ENCODE peak calls at places on chromosomes 3 and 15, in nine cellular contexts. One of them, this sample, is unnamed.

GRCh38 chr3:124272611-124273151 is 280.8 kb upstream of the ROPN1 start:
- DNase-seq in testis: no peak
- DNase-seq in vagina: no peak
- DNase-seq in endodermal cell: no peak
- DNase-seq in stomach: no peak
- DNase-seq in activated CD8-positive, alpha-beta T cell treated with anti-CD3 and anti-CD28 coated beads for 36 hours: no peak
- DNase-seq in tibial nerve: no peak
- DNase-seq in dorsolateral prefrontal cortex: no peak
- DNase-seq in cardiac fibroblast: peak; percentile 54
- DNase-seq in this sample: peak; percentile 90

GRCh38 chr3:17742837-17743659 is 617 bp upstream of the TBC1D5 start:
- DNase-seq in testis: no peak
- DNase-seq in vagina: peak; percentile 98
- DNase-seq in endodermal cell: no peak
- DNase-seq in stomach: peak; percentile 97
- DNase-seq in activated CD8-positive, alpha-beta T cell treated with anti-CD3 and anti-CD28 coated beads for 36 hours: no peak
- DNase-seq in tibial nerve: peak; percentile 88
- DNase-seq in dorsolateral prefrontal cortex: no peak
- DNase-seq in cardiac fibroblast: no peak
- DNase-seq in this sample: no peak

GRCh38 chr3:141894524-141895176 is 18.2 kb downstream of the ATP1B3 start:
- DNase-seq in testis: no peak
- DNase-seq in vagina: no peak
- DNase-seq in endodermal cell: no peak
- DNase-seq in stomach: no peak
- DNase-seq in activated CD8-positive, alpha-beta T cell treated with anti-CD3 and anti-CD28 coated beads for 36 hours: no peak
- DNase-seq in tibial nerve: no peak
- DNase-seq in dorsolateral prefrontal cortex: no peak
- DNase-seq in cardiac fibroblast: peak; percentile 85
- DNase-seq in this sample: no peak

GRCh38 chr15:69209661-69210060 is 49.2 kb downstream of the GLCE start:
- DNase-seq in testis: no peak
- DNase-seq in vagina: no peak
- DNase-seq in endodermal cell: no peak
- DNase-seq in stomach: no peak
- DNase-seq in activated CD8-positive, alpha-beta T cell treated with anti-CD3 and anti-CD28 coated beads for 36 hours: peak; percentile 4
- DNase-seq in tibial nerve: no peak
- DNase-seq in dorsolateral prefrontal cortex: no peak
- DNase-seq in cardiac fibroblast: no peak
- DNase-seq in this sample: no peak

GRCh38 chr3:151827816-151828215 is 13.9 kb downstream of the AADAC start:
- DNase-seq in testis: no peak
- DNase-seq in vagina: no peak
- DNase-seq in endodermal cell: no peak
- DNase-seq in stomach: no peak
- DNase-seq in activated CD8-positive, alpha-beta T cell treated with anti-CD3 and anti-CD28 coated beads for 36 hours: no peak
- DNase-seq in tibial nerve: no peak
- DNase-seq in dorsolateral prefrontal cortex: no peak
- DNase-seq in cardiac fibroblast: no peak
- DNase-seq in this sample: no peak

GRCh38 chr15:101120961-101121360 is 130.9 kb downstream of the CHSY1 start:
- DNase-seq in testis: no peak
- DNase-seq in vagina: no peak
- DNase-seq in endodermal cell: peak; percentile 55
- DNase-seq in stomach: no peak
- DNase-seq in activated CD8-positive, alpha-beta T cell treated with anti-CD3 and anti-CD28 coated beads for 36 hours: no peak
- DNase-seq in tibial nerve: no peak
- DNase-seq in dorsolateral prefrontal cortex: no peak
- DNase-seq in cardiac fibroblast: no peak
- DNase-seq in this sample: no peak

GRCh38 chr3:78589778-78590177 is 1178.0 kb downstream of the ROBO1 start:
- DNase-seq in testis: no peak
- DNase-seq in vagina: no peak
- DNase-seq in endodermal cell: no peak
- DNase-seq in stomach: no peak
- DNase-seq in activated CD8-positive, alpha-beta T cell treated with anti-CD3 and anti-CD28 coated beads for 36 hours: no peak
- DNase-seq in tibial nerve: no peak
- DNase-seq in dorsolateral prefrontal cortex: no peak
- DNase-seq in cardiac fibroblast: no peak
- DNase-seq in this sample: no peak

GRCh38 chr3:43869491-43869890 is 178.8 kb downstream of the ABHD5 start:
- DNase-seq in testis: no peak
- DNase-seq in vagina: peak; percentile 67
- DNase-seq in endodermal cell: peak; percentile 37
- DNase-seq in stomach: no peak
- DNase-seq in activated CD8-positive, alpha-beta T cell treated with anti-CD3 and anti-CD28 coated beads for 36 hours: no peak
- DNase-seq in tibial nerve: no peak
- DNase-seq in dorsolateral prefrontal cortex: no peak
- DNase-seq in cardiac fibroblast: no peak
- DNase-seq in this sample: no peak

GRCh38 chr3:66425566-66425965 is 75.3 kb downstream of the LRIG1 start:
- DNase-seq in testis: no peak
- DNase-seq in vagina: no peak
- DNase-seq in endodermal cell: no peak
- DNase-seq in stomach: no peak
- DNase-seq in activated CD8-positive, alpha-beta T cell treated with anti-CD3 and anti-CD28 coated beads for 36 hours: no peak
- DNase-seq in tibial nerve: no peak
- DNase-seq in dorsolateral prefrontal cortex: no peak
- DNase-seq in cardiac fibroblast: no peak
- DNase-seq in this sample: no peak

GRCh38 chr15:23422099-23422945 is 24.7 kb downstream of the GOLGA6L2 start:
- DNase-seq in testis: no peak
- DNase-seq in vagina: no peak
- DNase-seq in endodermal cell: no peak
- DNase-seq in stomach: no peak
- DNase-seq in activated CD8-positive, alpha-beta T cell treated with anti-CD3 and anti-CD28 coated beads for 36 hours: no peak
- DNase-seq in tibial nerve: no peak
- DNase-seq in dorsolateral prefrontal cortex: no peak
- DNase-seq in cardiac fibroblast: peak; percentile 1
- DNase-seq in this sample: peak; percentile 81

GRCh38 chr3:48759071-48759470 is 42.0 kb upstream of the IP6K2 start:
- DNase-seq in testis: no peak
- DNase-seq in vagina: no peak
- DNase-seq in endodermal cell: no peak
- DNase-seq in stomach: no peak
- DNase-seq in activated CD8-positive, alpha-beta T cell treated with anti-CD3 and anti-CD28 coated beads for 36 hours: no peak
- DNase-seq in tibial nerve: no peak
- DNase-seq in dorsolateral prefrontal cortex: no peak
- DNase-seq in cardiac fibroblast: no peak
- DNase-seq in this sample: no peak

GRCh38 chr3:182735672-182736071 is 57.6 kb upstream of the ATP11B start:
- DNase-seq in testis: no peak
- DNase-seq in vagina: no peak
- DNase-seq in endodermal cell: no peak
- DNase-seq in stomach: no peak
- DNase-seq in activated CD8-positive, alpha-beta T cell treated with anti-CD3 and anti-CD28 coated beads for 36 hours: no peak
- DNase-seq in tibial nerve: no peak
- DNase-seq in dorsolateral prefrontal cortex: no peak
- DNase-seq in cardiac fibroblast: peak; percentile 72
- DNase-seq in this sample: no peak

GRCh38 chr3:177676947-177677587 is 479.8 kb upstream of the TBL1XR1 start:
- DNase-seq in testis: no peak
- DNase-seq in vagina: no peak
- DNase-seq in endodermal cell: no peak
- DNase-seq in stomach: no peak
- DNase-seq in activated CD8-positive, alpha-beta T cell treated with anti-CD3 and anti-CD28 coated beads for 36 hours: no peak
- DNase-seq in tibial nerve: no peak
- DNase-seq in dorsolateral prefrontal cortex: no peak
- DNase-seq in cardiac fibroblast: no peak
- DNase-seq in this sample: no peak

GRCh38 chr15:68985361-68985891 is 29.1 kb upstream of the NOX5 start:
- DNase-seq in testis: no peak
- DNase-seq in vagina: no peak
- DNase-seq in endodermal cell: no peak
- DNase-seq in stomach: no peak
- DNase-seq in activated CD8-positive, alpha-beta T cell treated with anti-CD3 and anti-CD28 coated beads for 36 hours: no peak
- DNase-seq in tibial nerve: no peak
- DNase-seq in dorsolateral prefrontal cortex: no peak
- DNase-seq in cardiac fibroblast: no peak
- DNase-seq in this sample: no peak

GRCh38 chr15:41558400-41559238 is at the start of gene TYRO3:
- DNase-seq in testis: peak; percentile 75
- DNase-seq in vagina: no peak
- DNase-seq in endodermal cell: peak; percentile 85
- DNase-seq in stomach: peak; percentile 65
- DNase-seq in activated CD8-positive, alpha-beta T cell treated with anti-CD3 and anti-CD28 coated beads for 36 hours: peak; percentile 79
- DNase-seq in tibial nerve: peak; percentile 43
- DNase-seq in dorsolateral prefrontal cortex: peak; percentile 85
- DNase-seq in cardiac fibroblast: peak; percentile 61
- DNase-seq in this sample: peak; percentile 82

GRCh38 chr3:23748398-23749110 is 57.2 kb upstream of the UBE2E1 start:
- DNase-seq in testis: no peak
- DNase-seq in vagina: no peak
- DNase-seq in endodermal cell: no peak
- DNase-seq in stomach: no peak
- DNase-seq in activated CD8-positive, alpha-beta T cell treated with anti-CD3 and anti-CD28 coated beads for 36 hours: no peak
- DNase-seq in tibial nerve: peak; percentile 58
- DNase-seq in dorsolateral prefrontal cortex: no peak
- DNase-seq in cardiac fibroblast: peak; percentile 76
- DNase-seq in this sample: no peak

GRCh38 chr3:152910211-152910610 is 75.3 kb downstream of the P2RY1 start:
- DNase-seq in testis: peak; percentile 18
- DNase-seq in vagina: no peak
- DNase-seq in endodermal cell: no peak
- DNase-seq in stomach: no peak
- DNase-seq in activated CD8-positive, alpha-beta T cell treated with anti-CD3 and anti-CD28 coated beads for 36 hours: no peak
- DNase-seq in tibial nerve: no peak
- DNase-seq in dorsolateral prefrontal cortex: no peak
- DNase-seq in cardiac fibroblast: peak; percentile 11
- DNase-seq in this sample: no peak

GRCh38 chr3:148757238-148757930 is 59.7 kb downstream of the AGTR1 start:
- DNase-seq in testis: no peak
- DNase-seq in vagina: no peak
- DNase-seq in endodermal cell: no peak
- DNase-seq in stomach: no peak
- DNase-seq in activated CD8-positive, alpha-beta T cell treated with anti-CD3 and anti-CD28 coated beads for 36 hours: no peak
- DNase-seq in tibial nerve: no peak
- DNase-seq in dorsolateral prefrontal cortex: no peak
- DNase-seq in cardiac fibroblast: peak; percentile 44
- DNase-seq in this sample: no peak

GRCh38 chr3:63207066-63207590 is 71.0 kb upstream of the SYNPR start:
- DNase-seq in testis: no peak
- DNase-seq in vagina: no peak
- DNase-seq in endodermal cell: no peak
- DNase-seq in stomach: no peak
- DNase-seq in activated CD8-positive, alpha-beta T cell treated with anti-CD3 and anti-CD28 coated beads for 36 hours: no peak
- DNase-seq in tibial nerve: no peak
- DNase-seq in dorsolateral prefrontal cortex: no peak
- DNase-seq in cardiac fibroblast: no peak
- DNase-seq in this sample: no peak

GRCh38 chr3:32973982-32974381 is 22.5 kb downstream of the CCR4 start:
- DNase-seq in testis: no peak
- DNase-seq in vagina: no peak
- DNase-seq in endodermal cell: no peak
- DNase-seq in stomach: no peak
- DNase-seq in activated CD8-positive, alpha-beta T cell treated with anti-CD3 and anti-CD28 coated beads for 36 hours: peak; percentile 38
- DNase-seq in tibial nerve: no peak
- DNase-seq in dorsolateral prefrontal cortex: no peak
- DNase-seq in cardiac fibroblast: no peak
- DNase-seq in this sample: no peak

GRCh38 chr3:164452707-164453106 is 625.6 kb downstream of the SI start:
- DNase-seq in testis: no peak
- DNase-seq in vagina: no peak
- DNase-seq in endodermal cell: no peak
- DNase-seq in stomach: no peak
- DNase-seq in activated CD8-positive, alpha-beta T cell treated with anti-CD3 and anti-CD28 coated beads for 36 hours: no peak
- DNase-seq in tibial nerve: no peak
- DNase-seq in dorsolateral prefrontal cortex: no peak
- DNase-seq in cardiac fibroblast: no peak
- DNase-seq in this sample: no peak

GRCh38 chr15:63752075-63752684 is 81.6 kb downstream of the HERC1 start:
- DNase-seq in testis: peak; percentile 53
- DNase-seq in vagina: no peak
- DNase-seq in endodermal cell: peak; percentile 56
- DNase-seq in stomach: peak; percentile 28
- DNase-seq in activated CD8-positive, alpha-beta T cell treated with anti-CD3 and anti-CD28 coated beads for 36 hours: peak; percentile 60
- DNase-seq in tibial nerve: peak; percentile 87
- DNase-seq in dorsolateral prefrontal cortex: no peak
- DNase-seq in cardiac fibroblast: peak; percentile 73
- DNase-seq in this sample: no peak

DNA sequence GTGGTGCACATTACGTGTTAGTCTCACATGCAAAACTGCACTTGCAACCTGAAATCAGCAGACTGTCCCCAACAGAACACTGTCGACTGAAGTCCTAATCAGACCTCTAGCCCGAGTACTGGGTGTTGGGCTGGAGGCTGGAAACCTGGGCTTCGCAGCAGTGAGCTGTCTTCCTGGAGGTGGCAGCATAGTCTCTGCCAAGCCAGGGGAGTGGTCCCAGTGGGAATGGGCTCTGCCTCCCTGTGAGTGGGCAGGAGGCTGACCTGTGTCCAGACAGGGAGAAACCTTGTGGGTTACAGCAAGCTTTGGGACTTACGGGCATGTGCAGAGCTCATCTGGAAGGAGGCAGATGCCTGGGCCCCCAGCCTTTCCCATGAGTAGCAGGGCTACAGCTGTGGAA is 38.2 kb upstream of the MYZAP start:
- DNase-seq in testis: no peak
- DNase-seq in vagina: no peak
- DNase-seq in endodermal cell: peak; percentile 76
- DNase-seq in stomach: no peak
- DNase-seq in activated CD8-positive, alpha-beta T cell treated with anti-CD3 and anti-CD28 coated beads for 36 hours: no peak
- DNase-seq in tibial nerve: no peak
- DNase-seq in dorsolateral prefrontal cortex: no peak
- DNase-seq in cardiac fibroblast: no peak
- DNase-seq in this sample: no peak
- TF ChIP-seq CTCF in testis: no peak
- TF ChIP-seq CTCF in vagina: no peak
- TF ChIP-seq CTCF in endodermal cell: peak; percentile 50
- TF ChIP-seq CTCF in stomach: no peak
- TF ChIP-seq CTCF in activated CD8-positive, alpha-beta T cell treated with anti-CD3 and anti-CD28 coated beads for 36 hours: no peak
- TF ChIP-seq CTCF in tibial nerve: no peak
- TF ChIP-seq CTCF in dorsolateral prefrontal cortex: no peak
- TF ChIP-seq CTCF in cardiac fibroblast: no peak
- TF ChIP-seq CTCF in this sample: no peak

GRCh38 chr3:38003371-38003816 is 12.8 kb downstream of the VILL start:
- DNase-seq in testis: peak; percentile 83
- DNase-seq in vagina: no peak
- DNase-seq in endodermal cell: peak; percentile 95
- DNase-seq in stomach: peak; percentile 79
- DNase-seq in activated CD8-positive, alpha-beta T cell treated with anti-CD3 and anti-CD28 coated beads for 36 hours: peak; percentile 82
- DNase-seq in tibial nerve: peak; percentile 56
- DNase-seq in dorsolateral prefrontal cortex: peak; percentile 82
- DNase-seq in cardiac fibroblast: peak; percentile 57
- DNase-seq in this sample: peak; percentile 82
- TF ChIP-seq CTCF in testis: peak; percentile 81
- TF ChIP-seq CTCF in vagina: peak; percentile 74
- TF ChIP-seq CTCF in endodermal cell: peak; percentile 97
- TF ChIP-seq CTCF in stomach: peak; percentile 79
- TF ChIP-seq CTCF in activated CD8-positive, alpha-beta T cell treated with anti-CD3 and anti-CD28 coated beads for 36 hours: peak; percentile 80
- TF ChIP-seq CTCF in tibial nerve: peak; percentile 84
- TF ChIP-seq CTCF in dorsolateral prefrontal cortex: peak; percentile 89
- TF ChIP-seq CTCF in cardiac fibroblast: peak; percentile 84
- TF ChIP-seq CTCF in this sample: peak; percentile 80

GRCh38 chr3:127406309-127407025 is 118.6 kb upstream of the PRR20G start:
- DNase-seq in testis: no peak
- DNase-seq in vagina: peak; percentile 76
- DNase-seq in endodermal cell: peak; percentile 78
- DNase-seq in stomach: peak; percentile 28
- DNase-seq in activated CD8-positive, alpha-beta T cell treated with anti-CD3 and anti-CD28 coated beads for 36 hours: peak; percentile 36
- DNase-seq in tibial nerve: no peak
- DNase-seq in dorsolateral prefrontal cortex: no peak
- DNase-seq in cardiac fibroblast: no peak
- DNase-seq in this sample: no peak
- TF ChIP-seq CTCF in testis: no peak
- TF ChIP-seq CTCF in vagina: no peak
- TF ChIP-seq CTCF in endodermal cell: peak; percentile 63
- TF ChIP-seq CTCF in stomach: peak; percentile 16
- TF ChIP-seq CTCF in activated CD8-positive, alpha-beta T cell treated with anti-CD3 and anti-CD28 coated beads for 36 hours: no peak
- TF ChIP-seq CTCF in tibial nerve: no peak
- TF ChIP-seq CTCF in dorsolateral prefrontal cortex: no peak
- TF ChIP-seq CTCF in cardiac fibroblast: peak; percentile 18
- TF ChIP-seq CTCF in this sample: no peak

GRCh38 chr3:130088061-130088460 is 6.4 kb downstream of the ALG1L2 start:
- DNase-seq in testis: no peak
- DNase-seq in vagina: no peak
- DNase-seq in endodermal cell: no peak
- DNase-seq in stomach: no peak
- DNase-seq in activated CD8-positive, alpha-beta T cell treated with anti-CD3 and anti-CD28 coated beads for 36 hours: no peak
- DNase-seq in tibial nerve: no peak
- DNase-seq in dorsolateral prefrontal cortex: no peak
- DNase-seq in cardiac fibroblast: no peak
- DNase-seq in this sample: no peak
- TF ChIP-seq CTCF in testis: no peak
- TF ChIP-seq CTCF in vagina: no peak
- TF ChIP-seq CTCF in endodermal cell: no peak
- TF ChIP-seq CTCF in stomach: no peak
- TF ChIP-seq CTCF in activated CD8-positive, alpha-beta T cell treated with anti-CD3 and anti-CD28 coated beads for 36 hours: no peak
- TF ChIP-seq CTCF in tibial nerve: no peak
- TF ChIP-seq CTCF in dorsolateral prefrontal cortex: no peak
- TF ChIP-seq CTCF in cardiac fibroblast: no peak
- TF ChIP-seq CTCF in this sample: no peak

This sample was measured in ascending aorta.